ENCODE peak calls at places on chromosomes 6 and 20, in eight cellular contexts. O is uterus; S is cerebellar cortex; R is lower lobe of right lung; D is cardiac fibroblast; K is right cardiac atrium; E is activated CD8-positive, alpha-beta memory T cell treated with anti-CD3 and anti-CD28 coated beads for 1 hour; U is AG10803. H is an unnamed sample.
A peak's percentile ranks its signal among the peaks of the same experiment; 100 is the strongest.

GRCh38 chr6:113169484-113169883 is 687.7 kb upstream of the MARCKS start:
- DNase-seq in O (no peak), S (no peak), R (no peak), D (peak; percentile 18), K (no peak), E (no peak), U (no peak), H (no peak)

GRCh38 chr6:157879873-157880254 is 56.8 kb downstream of the SNX9 start:
- DNase-seq in O (no peak), S (peak; percentile 34), R (peak; percentile 52), D (no peak), K (no peak), E (no peak), U (no peak), H (no peak)

GRCh38 chr6:102402635-102403329 is 1009.3 kb downstream of the GRIK2 start:
- DNase-seq in O (no peak), S (peak; percentile 38), R (no peak), D (no peak), K (no peak), E (no peak), U (no peak), H (no peak)

GRCh38 chr20:59676877-59677140 is 72.5 kb downstream of the PHACTR3 start:
- DNase-seq in O (no peak), S (no peak), R (no peak), D (no peak), K (no peak), E (no peak), U (peak; percentile 2), H (no peak)

GRCh38 chr20:48682529-48683385 is 145.0 kb downstream of the PREX1 start:
- DNase-seq in O (peak; percentile 69), S (no peak), R (peak; percentile 91), D (peak; percentile 99), K (peak; percentile 88), E (no peak), U (peak; percentile 98), H (no peak)

GRCh38 chr6:43744490-43744889 is 25.5 kb upstream of the VEGFA start:
- DNase-seq in O (no peak), S (no peak), R (no peak), D (no peak), K (no peak), E (no peak), U (no peak), H (no peak)

GRCh38 chr6:117448732-117449131 is 23.0 kb upstream of the ROS1 start:
- DNase-seq in O (no peak), S (no peak), R (no peak), D (peak; percentile 93), K (no peak), E (no peak), U (peak; percentile 96), H (no peak)

GRCh38 chr6:19757036-19757435 is 80.1 kb upstream of the ID4 start:
- DNase-seq in O (no peak), S (no peak), R (no peak), D (peak; percentile 59), K (no peak), E (no peak), U (peak; percentile 74), H (no peak)

GRCh38 chr6:90467546-90467945 is 119.3 kb downstream of the MAP3K7 start:
- DNase-seq in O (no peak), S (no peak), R (no peak), D (no peak), K (no peak), E (no peak), U (no peak), H (no peak)

GRCh38 chr6:16811277-16811979 is 50.2 kb upstream of the ATXN1 start:
- DNase-seq in O (no peak), S (no peak), R (no peak), D (no peak), K (no peak), E (no peak), U (no peak), H (no peak)

GRCh38 chr6:13615802-13616140 is 636 bp downstream of the NOL7 start:
- DNase-seq in O (peak; percentile 36), S (no peak), R (peak; percentile 72), D (peak; percentile 39), K (peak; percentile 67), E (no peak), U (peak; percentile 52), H (peak; percentile 48)

GRCh38 chr6:157898640-157899039 is 75.6 kb downstream of the SNX9 start:
- DNase-seq in O (no peak), S (no peak), R (no peak), D (no peak), K (no peak), E (no peak), U (no peak), H (no peak)

GRCh38 chr6:42263165-42263852 is 45.6 kb upstream of the MRPS10 start:
- DNase-seq in O (no peak), S (no peak), R (no peak), D (no peak), K (no peak), E (no peak), U (no peak), H (no peak)

GRCh38 chr6:12947191-12947795 is 230.7 kb downstream of the PHACTR1 start:
- DNase-seq in O (no peak), S (no peak), R (no peak), D (no peak), K (no peak), E (no peak), U (peak; percentile 84), H (no peak)

GRCh38 chr20:7399114-7399513 is 541.1 kb downstream of the HAO1 start:
- DNase-seq in O (no peak), S (no peak), R (no peak), D (peak; percentile 6), K (no peak), E (no peak), U (no peak), H (no peak)

GRCh38 chr6:15242937-15243614 is 2.8 kb upstream of the JARID2 start:
- DNase-seq in O (no peak), S (peak; percentile 3), R (no peak), D (peak; percentile 23), K (no peak), E (no peak), U (no peak), H (no peak)

GRCh38 chr20:58580493-58580835 is 65.3 kb upstream of the APCDD1L start:
- DNase-seq in O (no peak), S (no peak), R (no peak), D (no peak), K (no peak), E (no peak), U (no peak), H (no peak)

GRCh38 chr20:9117548-9117947 is 48.7 kb downstream of the PLCB4 start:
- DNase-seq in O (no peak), S (no peak), R (no peak), D (no peak), K (no peak), E (no peak), U (no peak), H (no peak)

GRCh38 chr20:641516-641913 is 11.5 kb downstream of the SRXN1 start:
- DNase-seq in O (no peak), S (peak; percentile 52), R (no peak), D (no peak), K (no peak), E (no peak), U (no peak), H (no peak)

GRCh38 chr6:36422714-36423100 is 19.9 kb downstream of the PXT1 start:
- DNase-seq in O (no peak), S (no peak), R (no peak), D (no peak), K (no peak), E (no peak), U (no peak), H (no peak)

GRCh38 chr20:1993986-1994385 is at the start of gene PDYN:
- DNase-seq in O (no peak), S (no peak), R (no peak), D (no peak), K (no peak), E (no peak), U (no peak), H (no peak)

GRCh38 chr6:81812416-81812815 is 59.9 kb upstream of the TENT5A start:
- DNase-seq in O (no peak), S (no peak), R (no peak), D (no peak), K (no peak), E (no peak), U (no peak), H (no peak)

GRCh38 chr6:118709859-118710350 is 58.5 kb upstream of the CEP85L start:
- DNase-seq in O (no peak), S (no peak), R (no peak), D (peak; percentile 66), K (no peak), E (peak; percentile 43), U (peak; percentile 55), H (peak; percentile 96)

GRCh38 chr6:37029249-37029959 is 23.9 kb downstream of the FGD2 start:
- DNase-seq in O (peak; percentile 69), S (peak; percentile 52), R (peak; percentile 86), D (peak; percentile 93), K (peak; percentile 80), E (no peak), U (peak; percentile 84), H (peak; percentile 60)

GRCh38 chr6:2127484-2127911 is 117.9 kb downstream of the GMDS start:
- DNase-seq in O (peak; percentile 33), S (no peak), R (peak; percentile 54), D (peak; percentile 90), K (peak; percentile 88), E (no peak), U (no peak), H (no peak)

GRCh38 chr6:146595981-146596731 is 2.6 kb upstream of the ADGB start:
- DNase-seq in O (no peak), S (no peak), R (no peak), D (no peak), K (no peak), E (no peak), U (no peak), H (peak; percentile 13)

GRCh38 chr6:170083236-170084051 is 207.4 kb downstream of the DLL1 start:
- DNase-seq in O (no peak), S (no peak), R (peak; percentile 35), D (no peak), K (no peak), E (no peak), U (no peak), H (no peak)

GRCh38 chr6:23621026-23621425 is 505.0 kb upstream of the NRSN1 start:
- DNase-seq in O (no peak), S (no peak), R (no peak), D (peak; percentile 0), K (no peak), E (no peak), U (no peak), H (no peak)

GRCh38 chr6:52839124-52840055 is 1.2 kb downstream of the GSTA5 start:
- DNase-seq in O (no peak), S (peak; percentile 42), R (peak; percentile 42), D (peak; percentile 68), K (peak; percentile 30), E (no peak), U (peak; percentile 53), H (peak; percentile 50)

GRCh38 chr6:14748679-14749078 is 497.2 kb upstream of the JARID2 start:
- DNase-seq in O (no peak), S (no peak), R (no peak), D (no peak), K (no peak), E (no peak), U (no peak), H (no peak)

GRCh38 chr20:63829943-63830820 is 882 bp downstream of the ZBTB46 start:
- DNase-seq in O (no peak), S (peak; percentile 67), R (no peak), D (no peak), K (no peak), E (no peak), U (no peak), H (no peak)